ENCODE peak calls at places on chromosomes 2 and 18, in four cellular contexts. C, T, V and D are unnamed samples.

GRCh38 chr2:46306320-46306719 is 9.1 kb downstream of the EPAS1 start:
- DNase-seq in C (peak), T (no peak), V (peak), D (peak)

GRCh38 chr2:42009657-42010580 is 37.9 kb upstream of the PKDCC start:
- DNase-seq in C (no peak), T (no peak), V (no peak), D (no peak)

GRCh38 chr18:50594012-50594411 is 34.1 kb downstream of the MAPK4 start:
- DNase-seq in C (no peak), T (no peak), V (no peak), D (no peak)

GRCh38 chr2:45994060-45994459 is 303.1 kb upstream of the EPAS1 start:
- DNase-seq in C (no peak), T (no peak), V (no peak), D (no peak)

GRCh38 chr18:61368001-61368400 is 34.8 kb downstream of the CDH20 start:
- DNase-seq in C (no peak), T (no peak), V (no peak), D (no peak)

GRCh38 chr2:127155901-127156300 is 48.9 kb upstream of the BIN1 start:
- DNase-seq in C (no peak), T (no peak), V (no peak), D (no peak)

GRCh38 chr2:60570281-60570680 is 16.8 kb upstream of the BCL11A start:
- DNase-seq in C (no peak), T (no peak), V (no peak), D (no peak)

GRCh38 chr2:237060518-237061312 is 25.0 kb upstream of the COPS8 start:
- DNase-seq in C (peak), T (peak), V (peak), D (peak)

GRCh38 chr2:204260162-204260877 is 285.0 kb upstream of the PARD3B start:
- DNase-seq in C (peak), T (peak), V (peak), D (peak)

GRCh38 chr2:69196327-69197117 is 183.5 kb downstream of the ANTXR1 start:
- DNase-seq in C (peak), T (no peak), V (no peak), D (no peak)

GRCh38 chr18:55794288-55795052 is 206.5 kb upstream of the TCF4 start:
- DNase-seq in C (no peak), T (no peak), V (no peak), D (no peak)

GRCh38 chr2:42369551-42370229 is 8.7 kb upstream of the COX7A2L start:
- DNase-seq in C (no peak), T (no peak), V (no peak), D (peak)

GRCh38 chr2:100801402-100801801 is 18.5 kb upstream of the NPAS2 start:
- DNase-seq in C (peak), T (no peak), V (no peak), D (no peak)

GRCh38 chr2:54455584-54456525 is at the start of gene SPTBN1:
- DNase-seq in C (peak), T (peak), V (peak), D (peak)

GRCh38 chr2:75054296-75054695 is 95.9 kb downstream of the POLE4 start:
- DNase-seq in C (no peak), T (no peak), V (no peak), D (no peak)

GRCh38 chr2:177275041-177275440 is 10.5 kb upstream of the NFE2L2 start:
- DNase-seq in C (no peak), T (no peak), V (no peak), D (no peak)

GRCh38 chr18:51051105-51051712 is 21.2 kb downstream of the SMAD4 start:
- DNase-seq in C (peak), T (peak), V (peak), D (no peak)

GRCh38 chr2:240391111-240392051 is 44.1 kb upstream of the GPC1 start:
- DNase-seq in C (no peak), T (no peak), V (no peak), D (no peak)

GRCh38 chr18:46213295-46213694 is 109.1 kb downstream of the HAUS1 start:
- DNase-seq in C (peak), T (peak), V (no peak), D (no peak)

GRCh38 chr18:48847807-48848486 is 102.8 kb downstream of the SMAD7 start:
- DNase-seq in C (no peak), T (no peak), V (no peak), D (no peak)

GRCh38 chr18:9653390-9653789 is 39.0 kb upstream of the PPP4R1 start:
- DNase-seq in C (peak), T (no peak), V (no peak), D (no peak)

GRCh38 chr2:227853204-227853629 is 18.2 kb upstream of the DAW1 start:
- DNase-seq in C (peak), T (no peak), V (no peak), D (no peak)

GRCh38 chr2:177585234-177585863 is 192.8 kb downstream of the AGPS start:
- DNase-seq in C (no peak), T (no peak), V (no peak), D (no peak)

GRCh38 chr2:45833968-45834344 is 182.5 kb downstream of the PRKCE start:
- DNase-seq in C (no peak), T (peak), V (no peak), D (no peak)

GRCh38 chr2:48531141-48531648 is 1.2 kb downstream of the STON1 start:
- DNase-seq in C (peak), T (no peak), V (no peak), D (no peak)

GRCh38 chr2:196431957-196432356 is 207.6 kb upstream of the CCDC150 start:
- DNase-seq in C (peak), T (no peak), V (peak), D (no peak)

GRCh38 chr2:25339121-25339738 is 2.5 kb downstream of the DNMT3A start:
- DNase-seq in C (no peak), T (no peak), V (no peak), D (no peak)